ENCODE peak calls at places on chromosomes 12 and 14, in five cellular contexts. N, D, F, E and S are unnamed samples.

GRCh38 chr14:73633517-73634332 is 11.1 kb upstream of the DNAL1 start:
- DNase-seq in E (peak), F (no peak), N (peak), D (peak), S (peak)

GRCh38 chr12:64221656-64222010 is 463 bp downstream of the KICS2 start:
- DNase-seq in F (peak), E (peak), N (peak), D (peak), S (peak)

GRCh38 chr12:12722351-12723146 is 5.4 kb downstream of the CDKN1B start:
- DNase-seq in E (no peak), F (no peak), N (peak), D (no peak), S (peak)

GRCh38 chr14:58151264-58151700 is 731 bp downstream of the ARMH4 start:
- DNase-seq in F (no peak), N (no peak), E (no peak), D (no peak), S (peak)

GRCh38 chr12:82627799-82628198 is 58.9 kb upstream of the TMTC2 start:
- DNase-seq in N (peak), F (no peak), E (peak), D (peak), S (peak)

GRCh38 chr14:75453817-75454434 is 26.1 kb downstream of the JDP2 start:
- DNase-seq in N (no peak), D (no peak), F (no peak), E (no peak), S (no peak)

GRCh38 chr14:97180304-97181200 is 383.4 kb downstream of the VRK1 start:
- DNase-seq in N (no peak), F (no peak), D (peak), E (peak), S (no peak)

GRCh38 chr14:88380405-88380804 is 5.1 kb upstream of the SPATA7 start:
- DNase-seq in F (no peak), D (peak), N (peak), E (no peak), S (peak)

GRCh38 chr12:1844223-1844622 is 23.9 kb downstream of the LRTM2 start:
- DNase-seq in D (no peak), E (no peak), F (peak), N (no peak), S (no peak)

GRCh38 chr14:70894868-70895267 is 12.4 kb upstream of the PCNX1 start:
- DNase-seq in D (no peak), N (no peak), F (no peak), E (no peak), S (no peak)

GRCh38 chr12:102232446-102232845 is 34.8 kb upstream of the PMCH start:
- DNase-seq in F (no peak), N (peak), D (peak), E (peak), S (peak)

GRCh38 chr14:55803506-55804197 is 223.6 kb downstream of the KTN1 start:
- DNase-seq in F (no peak), D (no peak), N (no peak), E (no peak), S (no peak)

GRCh38 chr12:28998662-28999120 is 150.4 kb upstream of the FAR2 start:
- DNase-seq in D (peak), N (peak), F (no peak), E (no peak), S (peak)

GRCh38 chr12:127425474-127425873 is 841.5 kb upstream of the TMEM132C start:
- DNase-seq in D (no peak), E (no peak), F (no peak), N (no peak), S (no peak)

GRCh38 chr12:79818856-79819255 is 116.0 kb downstream of the PPP1R12A start:
- DNase-seq in N (no peak), E (no peak), F (no peak), D (peak), S (no peak)

GRCh38 chr14:67276131-67276530 is 34.9 kb downstream of the PALS1 start:
- DNase-seq in N (no peak), D (no peak), F (no peak), E (no peak), S (no peak)

GRCh38 chr14:28088125-28088524 is 678.5 kb upstream of the FOXG1 start:
- DNase-seq in F (no peak), E (no peak), D (no peak), N (no peak), S (no peak)

GRCh38 chr14:38721822-38722431 is 381.1 kb downstream of the SEC23A start:
- DNase-seq in F (no peak), E (peak), D (peak), N (peak), S (peak)

GRCh38 chr12:93322784-93323183 is 54.9 kb upstream of the NUDT4 start:
- DNase-seq in D (no peak), N (no peak), F (no peak), E (peak), S (no peak)

GRCh38 chr14:72864712-72865365 is 29.1 kb downstream of the DPF3 start:
- DNase-seq in E (no peak), F (no peak), N (no peak), D (no peak), S (no peak)

GRCh38 chr12:49542592-49543160 is 3.8 kb downstream of the KCNH3 start:
- DNase-seq in E (no peak), F (no peak), D (no peak), N (no peak), S (no peak)

GRCh38 chr14:84482256-84483071 is 1047.5 kb upstream of the FLRT2 start:
- DNase-seq in D (peak), E (peak), F (no peak), N (peak), S (peak)

DNA sequence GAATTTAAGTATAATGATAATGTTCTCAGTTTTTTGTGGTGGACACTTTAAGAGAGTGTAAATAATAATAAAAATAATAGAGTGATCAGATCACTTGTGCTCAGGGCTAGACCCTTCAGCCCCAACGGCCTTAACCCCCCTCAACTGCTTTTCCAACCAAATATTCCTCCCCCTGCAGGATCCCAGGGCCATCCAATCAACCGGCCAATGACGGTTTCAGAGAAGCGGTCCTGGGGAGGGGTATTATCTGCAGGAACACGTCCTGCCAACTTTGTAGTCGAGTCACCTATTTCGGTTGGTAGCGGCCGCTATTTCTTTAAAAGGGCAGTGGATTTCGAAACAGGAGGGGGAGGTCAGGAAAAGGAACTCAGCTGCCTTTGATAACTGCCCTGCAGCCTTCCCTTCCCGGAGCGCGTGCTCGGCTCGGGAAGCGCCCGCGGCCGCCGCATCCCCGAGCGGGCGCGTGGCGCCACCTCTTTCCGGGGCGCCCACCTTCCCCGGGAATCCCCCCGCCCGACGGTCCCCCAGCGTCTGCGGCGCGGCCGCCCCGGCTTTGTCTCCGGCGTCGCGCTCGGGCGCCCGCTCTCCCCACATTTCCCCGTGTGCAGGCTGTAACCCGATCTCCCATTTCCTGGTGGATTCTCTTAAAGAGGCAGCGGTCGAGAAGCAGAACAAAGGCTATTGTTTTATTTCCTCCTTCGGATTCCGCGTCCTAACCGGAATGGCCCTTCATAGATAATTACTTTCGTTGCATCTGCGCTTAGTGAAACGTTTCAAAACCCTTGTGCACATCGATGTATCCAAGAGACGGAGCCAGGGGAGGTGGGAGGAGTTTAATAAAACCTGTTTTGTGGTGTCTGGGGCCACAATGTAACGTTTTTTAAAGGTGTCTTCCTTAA is 711 bp upstream of the ETV6 start:
- DNase-seq in N (peak), E (peak), F (peak), D (peak), S (peak)
- TF ChIP-seq CTCF in N (no peak), E (peak), F (no peak), D (no peak), S (no peak)

GRCh38 chr12:31250179-31250578 is 75.8 kb downstream of the SINHCAF start:
- DNase-seq in E (no peak), N (no peak), F (no peak), D (no peak), S (no peak)
- TF ChIP-seq CTCF in E (no peak), N (no peak), F (no peak), D (no peak), S (no peak)

DNA sequence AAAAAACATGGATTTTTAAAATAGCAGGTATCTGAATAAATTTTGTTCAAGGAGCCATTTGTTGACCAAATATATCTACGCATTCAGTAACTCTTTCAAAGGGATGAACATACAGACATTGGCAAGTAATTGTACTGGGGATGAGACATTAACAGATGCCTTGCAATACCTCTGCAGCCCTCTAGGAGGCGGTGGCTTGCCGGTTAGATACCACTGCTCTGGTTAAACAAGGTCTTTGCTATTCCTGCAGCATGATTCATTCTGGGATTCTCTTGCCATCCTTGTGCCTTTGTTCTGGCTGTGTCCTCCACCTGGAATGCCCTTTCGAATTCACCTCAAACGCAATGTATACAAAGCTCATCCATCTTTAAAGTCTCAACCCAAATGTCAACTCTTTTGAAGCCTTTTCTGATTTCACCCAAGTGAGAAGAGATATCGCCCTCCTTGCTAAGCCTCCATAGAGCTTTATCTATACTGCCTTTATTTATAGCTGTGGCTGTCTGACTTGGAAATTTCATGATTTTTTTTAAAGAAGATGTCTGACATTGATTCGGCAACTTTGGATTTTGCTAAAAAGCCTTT is 131.0 kb upstream of the SRRM4 start:
- DNase-seq in E (no peak), F (no peak), N (no peak), D (no peak), S (no peak)
- TF ChIP-seq CTCF in E (peak), F (peak), N (peak), D (peak), S (peak)

GRCh38 chr12:4282103-4282891 is 8.7 kb downstream of the CCND2 start:
- DNase-seq in F (no peak), D (no peak), N (no peak), E (no peak), S (no peak)

GRCh38 chr12:4283512-4284255 is 10.1 kb downstream of the CCND2 start:
- DNase-seq in F (no peak), E (no peak), D (no peak), N (no peak), S (no peak)

GRCh38 chr12:4281173-4281654 is 7.7 kb downstream of the CCND2 start:
- DNase-seq in F (no peak), E (no peak), N (peak), D (no peak), S (no peak)

GRCh38 chr12:4284306-4284705 is 10.7 kb downstream of the CCND2 start:
- DNase-seq in D (no peak), E (no peak), N (no peak), F (no peak), S (no peak)

GRCh38 chr12:4282892-4283511 is 9.4 kb downstream of the CCND2 start:
- DNase-seq in E (no peak), D (no peak), N (no peak), F (no peak), S (no peak)
- TF ChIP-seq CTCF in E (peak), D (no peak), N (no peak), F (no peak), S (no peak)

DNA sequence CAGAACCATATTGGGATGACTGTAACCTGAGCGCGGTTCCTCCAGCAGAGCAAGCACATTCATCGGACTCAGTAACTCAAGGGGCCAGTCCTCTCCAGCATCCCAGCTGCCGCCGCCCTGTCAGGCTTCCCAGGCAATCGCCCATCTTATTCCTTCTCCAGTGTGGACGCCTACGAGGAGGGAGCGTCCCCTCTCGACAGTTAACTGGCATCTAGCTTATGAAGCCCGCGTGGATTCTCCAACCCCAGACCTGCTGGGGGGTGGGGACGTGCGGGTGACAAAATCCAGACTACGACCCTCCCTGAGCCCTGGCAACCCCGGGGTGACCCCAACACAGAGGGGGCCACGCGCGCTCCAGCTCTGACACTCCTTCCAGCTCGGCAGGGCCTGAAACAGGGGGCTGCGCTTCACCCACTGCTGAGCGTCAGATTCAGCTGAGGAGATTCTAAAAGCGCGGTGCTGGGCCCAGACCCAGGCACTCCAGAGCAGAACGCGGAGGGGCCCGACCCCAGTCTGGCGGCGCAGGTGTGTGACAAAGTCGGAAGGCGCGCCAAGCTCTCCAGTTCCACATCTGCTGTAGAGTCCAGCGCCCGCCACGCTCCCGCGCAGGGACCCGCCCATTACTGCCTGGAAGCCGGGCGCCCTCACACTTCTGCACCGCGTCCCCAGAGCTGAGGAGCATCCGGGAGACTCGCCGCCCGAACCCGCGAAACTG is 43.9 kb upstream of the ESR2 start:
- DNase-seq in E (peak), F (peak), D (peak), N (peak), S (peak)
- TF ChIP-seq CTCF in E (no peak), F (no peak), D (no peak), N (no peak), S (no peak)

GRCh38 chr12:89708793-89709156 is at the start of gene ATP2B1:
- DNase-seq in E (peak), D (peak), N (peak), F (peak), S (peak)

GRCh38 chr12:89709157-89709993 is 737 bp upstream of the ATP2B1 start:
- DNase-seq in F (peak), E (peak), D (peak), N (peak), S (peak)

GRCh38 chr12:89704457-89704856 is 4.2 kb downstream of the ATP2B1 start:
- DNase-seq in N (no peak), F (no peak), D (no peak), E (no peak), S (no peak)

GRCh38 chr12:89707623-89707991 is 1.0 kb downstream of the ATP2B1 start:
- DNase-seq in F (peak), N (no peak), D (no peak), E (no peak), S (peak)

GRCh38 chr12:89706551-89707348 is 1.9 kb downstream of the ATP2B1 start:
- DNase-seq in F (no peak), N (peak), E (no peak), D (no peak), S (peak)
- TF ChIP-seq CTCF in F (no peak), N (no peak), E (peak), D (no peak), S (no peak)

DNA sequence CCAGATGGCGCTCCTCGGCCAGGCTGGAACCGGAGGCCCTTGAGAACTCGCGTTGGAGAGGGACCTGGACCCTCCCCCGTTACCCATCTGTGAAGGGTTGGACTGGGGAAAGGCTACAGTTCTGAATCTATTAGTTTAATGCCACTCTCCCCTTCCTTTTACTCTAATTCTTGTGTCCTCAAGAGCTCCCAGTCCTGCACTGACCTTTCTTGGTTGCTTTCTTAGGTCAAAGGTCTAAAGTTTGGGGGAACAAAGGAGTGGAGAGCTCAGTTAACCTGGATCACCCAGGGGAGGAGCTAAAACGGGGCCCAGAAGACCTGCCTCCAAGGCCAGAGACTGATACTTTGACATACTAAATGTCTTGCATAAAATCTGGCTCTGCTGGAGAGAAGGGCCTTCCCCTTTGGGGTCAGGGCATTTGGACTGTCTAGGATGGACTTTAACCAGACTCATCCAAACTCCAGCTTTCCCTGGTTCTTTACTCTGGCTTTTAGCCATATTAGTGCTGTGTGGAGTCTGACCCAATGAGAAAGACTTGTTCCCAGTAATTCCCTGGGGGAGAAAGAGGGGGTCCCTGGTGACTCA is 923 bp upstream of the MLF2 start:
- DNase-seq in E (no peak), N (no peak), D (no peak), F (peak), S (no peak)
- TF ChIP-seq CTCF in E (peak), N (no peak), D (no peak), F (no peak), S (peak)

GRCh38 chr12:69239922-69240624 is 704 bp downstream of the CPSF6 start:
- DNase-seq in N (peak), F (peak), E (no peak), D (no peak), S (peak)

GRCh38 chr12:69240625-69240984 is 1.2 kb downstream of the CPSF6 start:
- DNase-seq in E (no peak), F (no peak), N (peak), D (no peak), S (peak)

GRCh38 chr12:69239286-69239921 is at the start of gene CPSF6:
- DNase-seq in F (peak), D (peak), E (peak), N (peak), S (peak)

GRCh38 chr12:69241444-69242092 is 2.2 kb downstream of the CPSF6 start:
- DNase-seq in F (no peak), D (no peak), E (no peak), N (peak), S (no peak)

GRCh38 chr12:69238589-69239285 is 632 bp upstream of the CPSF6 start:
- DNase-seq in F (no peak), E (no peak), N (no peak), D (no peak), S (no peak)
- TF ChIP-seq CTCF in F (no peak), E (no peak), N (no peak), D (no peak), S (no peak)

DNA sequence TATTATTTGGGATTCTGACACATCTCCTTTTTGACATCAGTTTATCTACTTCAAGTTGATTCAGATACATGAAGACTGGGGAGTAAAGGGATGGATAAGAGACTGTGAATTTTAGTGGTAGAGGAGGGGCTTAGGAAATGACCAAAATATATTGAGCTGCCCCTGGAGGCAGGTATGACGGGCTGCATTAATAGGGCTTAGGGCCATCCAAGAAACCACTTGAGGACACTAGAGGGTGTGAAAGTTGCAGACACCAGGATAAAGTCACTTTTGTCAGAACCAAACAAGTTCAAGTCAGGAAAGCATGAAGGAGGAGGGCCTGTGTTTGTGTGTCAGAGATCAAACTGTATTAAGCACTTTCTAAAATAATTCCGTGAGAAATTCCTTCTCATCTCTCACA is 137.1 kb downstream of the SLC38A1 start:
- DNase-seq in D (no peak), F (no peak), N (no peak), E (peak), S (no peak)
- TF ChIP-seq CTCF in D (peak), F (no peak), N (no peak), E (peak), S (peak)

DNA sequence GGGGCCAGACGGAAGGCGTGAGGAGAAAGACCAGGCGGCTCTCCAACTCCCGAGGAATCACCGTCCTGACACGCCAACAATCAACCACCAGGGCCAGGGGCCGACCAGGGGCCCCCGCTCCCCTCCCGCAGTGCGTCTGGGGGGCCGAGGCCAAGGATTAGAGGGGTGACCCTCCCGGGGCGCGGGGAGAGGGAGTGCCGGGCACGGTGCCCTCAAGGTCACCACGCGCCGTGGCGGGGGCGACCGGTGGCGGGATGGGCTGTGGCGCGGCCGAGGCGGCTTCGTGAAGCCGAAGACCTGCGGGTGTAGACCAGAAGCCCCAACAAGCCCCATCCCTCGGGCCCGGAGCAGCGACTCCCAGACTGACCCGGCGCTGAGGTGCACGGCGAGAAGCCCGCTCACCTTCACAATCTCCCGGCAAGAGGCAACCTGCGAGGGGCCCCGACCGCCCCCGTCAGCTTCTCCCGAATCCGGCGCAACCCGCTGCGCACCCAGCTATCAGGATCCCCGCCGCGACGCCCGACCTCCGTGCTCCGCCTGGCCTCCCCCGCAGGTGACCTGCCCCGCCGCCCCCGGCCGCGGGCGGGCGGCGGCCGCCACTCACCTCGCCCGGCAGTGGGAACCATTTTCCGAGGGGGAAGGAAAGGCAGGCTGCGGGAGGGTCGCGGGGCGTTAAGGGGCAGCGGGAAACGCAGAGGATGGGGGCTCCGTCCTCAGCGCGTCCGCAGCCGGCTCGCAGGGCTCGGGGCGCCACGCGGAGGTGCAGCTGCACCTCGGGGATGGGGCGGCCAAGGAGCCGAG is 446 bp downstream of the ATP2B1 start:
- DNase-seq in N (no peak), E (no peak), F (peak), D (no peak), S (no peak)
- TF ChIP-seq CTCF in N (no peak), E (no peak), F (no peak), D (peak), S (no peak)